ENCODE peak calls at places on chromosomes 1 and 21, in four cellular contexts. One of them, this sample, is unnamed. For H3K4me1, the result is how much of the 10 kb centered on the place peaks cover.

GRCh38 chr1:32925360-32926142 is 24.4 kb upstream of the TMEM54 start:
- DNase-seq in GM12878: no peak
- DNase-seq in HepG2: peak
- DNase-seq in K562: no peak
- DNase-seq in this sample: no peak

GRCh38 chr1:228430243-228430642 is 13.6 kb upstream of the TRIM17 start:
- DNase-seq in GM12878: no peak
- DNase-seq in HepG2: no peak
- DNase-seq in K562: no peak
- DNase-seq in this sample: no peak

GRCh38 chr1:215647738-215648137 is 80.6 kb downstream of the KCTD3 start:
- DNase-seq in GM12878: no peak
- DNase-seq in HepG2: no peak
- DNase-seq in K562: no peak
- DNase-seq in this sample: no peak

GRCh38 chr1:231869364-231869763 is 242.8 kb downstream of the DISC1 start:
- DNase-seq in GM12878: no peak
- DNase-seq in HepG2: no peak
- DNase-seq in K562: no peak
- DNase-seq in this sample: no peak

GRCh38 chr1:243513726-243514491 is 258.1 kb downstream of the SDCCAG8 start:
- DNase-seq in GM12878: no peak
- DNase-seq in HepG2: no peak
- DNase-seq in K562: no peak
- DNase-seq in this sample: no peak

GRCh38 chr1:6180215-6180577 is at the start of gene CHD5:
- DNase-seq in GM12878: no peak
- DNase-seq in HepG2: no peak
- DNase-seq in K562: no peak
- DNase-seq in this sample: no peak

GRCh38 chr1:31426249-31426922 is 13.4 kb downstream of the SERINC2 start:
- DNase-seq in GM12878: no peak
- DNase-seq in HepG2: no peak
- DNase-seq in K562: no peak
- DNase-seq in this sample: no peak

GRCh38 chr1:207458409-207458808 is 4.3 kb downstream of the CR2 start:
- DNase-seq in GM12878: no peak
- DNase-seq in HepG2: no peak
- DNase-seq in K562: no peak
- DNase-seq in this sample: no peak

GRCh38 chr1:240285541-240285940 is 193.9 kb downstream of the FMN2 start:
- DNase-seq in GM12878: no peak
- DNase-seq in HepG2: no peak
- DNase-seq in K562: no peak
- DNase-seq in this sample: no peak

GRCh38 chr1:52994658-52995057 is 67.4 kb upstream of the PODN start:
- DNase-seq in GM12878: no peak
- DNase-seq in HepG2: no peak
- DNase-seq in K562: no peak
- DNase-seq in this sample: no peak

GRCh38 chr1:117612517-117613248 is 6.8 kb downstream of the TENT5C start:
- DNase-seq in GM12878: no peak
- DNase-seq in HepG2: no peak
- DNase-seq in K562: peak
- DNase-seq in this sample: peak

GRCh38 chr1:48182441-48182840 is 40.1 kb upstream of the SLC5A9 start:
- DNase-seq in GM12878: peak
- DNase-seq in HepG2: no peak
- DNase-seq in K562: no peak
- DNase-seq in this sample: no peak

GRCh38 chr1:224375059-224375458 is 18.4 kb downstream of the CNIH4 start:
- DNase-seq in GM12878: no peak
- DNase-seq in HepG2: no peak
- DNase-seq in K562: no peak
- DNase-seq in this sample: no peak

GRCh38 chr1:159591981-159592380 is 4.4 kb downstream of the APCS start:
- DNase-seq in GM12878: no peak
- DNase-seq in HepG2: no peak
- DNase-seq in K562: no peak
- DNase-seq in this sample: no peak

GRCh38 chr21:42761776-42762335 is 108.4 kb downstream of the PDE9A start:
- DNase-seq in GM12878: no peak
- DNase-seq in HepG2: no peak
- DNase-seq in K562: no peak
- DNase-seq in this sample: no peak

GRCh38 chr1:220511785-220512184 is 16.2 kb upstream of the MARK1 start:
- DNase-seq in GM12878: no peak
- DNase-seq in HepG2: peak
- DNase-seq in K562: no peak
- DNase-seq in this sample: no peak

GRCh38 chr1:230159580-230159979 is 92.5 kb downstream of the GALNT2 start:
- DNase-seq in GM12878: no peak
- DNase-seq in HepG2: peak
- DNase-seq in K562: no peak
- DNase-seq in this sample: no peak

GRCh38 chr21:39802226-39802625 is 57.2 kb downstream of the IGSF5 start:
- DNase-seq in GM12878: no peak
- DNase-seq in HepG2: no peak
- DNase-seq in K562: no peak
- DNase-seq in this sample: no peak

GRCh38 chr1:208461680-208462079 is 217.5 kb upstream of the PLXNA2 start:
- DNase-seq in GM12878: no peak
- DNase-seq in HepG2: no peak
- DNase-seq in K562: peak
- DNase-seq in this sample: peak

GRCh38 chr1:113540328-113540727 is 150.0 kb downstream of the MAGI3 start:
- DNase-seq in GM12878: no peak
- DNase-seq in HepG2: peak
- DNase-seq in K562: no peak
- DNase-seq in this sample: no peak

GRCh38 chr1:104266612-104267011 is 516.9 kb downstream of the AMY1C start:
- DNase-seq in GM12878: no peak
- DNase-seq in HepG2: no peak
- DNase-seq in K562: no peak
- DNase-seq in this sample: no peak

GRCh38 chr1:41795205-41795762 is 123.4 kb downstream of the HIVEP3 start:
- DNase-seq in GM12878: no peak
- DNase-seq in HepG2: no peak
- DNase-seq in K562: no peak
- DNase-seq in this sample: no peak

GRCh38 chr1:84985365-84985764 is 11.5 kb downstream of the MCOLN2 start:
- DNase-seq in GM12878: no peak
- DNase-seq in HepG2: no peak
- DNase-seq in K562: no peak
- DNase-seq in this sample: no peak

GRCh38 chr1:38173157-38173831 is 126.7 kb upstream of the POU3F1 start:
- DNase-seq in GM12878: peak
- DNase-seq in HepG2: no peak
- DNase-seq in K562: no peak
- DNase-seq in this sample: no peak
- TF ChIP-seq ESRRA in GM12878: no peak
- TF ChIP-seq ESRRA in HepG2: no peak
- TF ChIP-seq ESRRA in K562: no peak
- TF ChIP-seq ESRRA in this sample: no peak

GRCh38 chr1:93666613-93667384 is 14.8 kb downstream of the BCAR3 start:
- DNase-seq in GM12878: no peak
- DNase-seq in HepG2: no peak
- DNase-seq in K562: no peak
- DNase-seq in this sample: no peak
- H3K4me1 ChIP-seq in GM12878: under half
- H3K4me1 ChIP-seq in HepG2: half or more
- H3K4me1 ChIP-seq in K562: under half
- H3K4me1 ChIP-seq in this sample: half or more

GRCh38 chr1:169144941-169145626 is 38.6 kb downstream of the ATP1B1 start:
- DNase-seq in GM12878: no peak
- DNase-seq in HepG2: peak
- DNase-seq in K562: peak
- DNase-seq in this sample: no peak

GRCh38 chr1:169143984-169144383 is 37.5 kb downstream of the ATP1B1 start:
- DNase-seq in GM12878: no peak
- DNase-seq in HepG2: no peak
- DNase-seq in K562: no peak
- DNase-seq in this sample: no peak

GRCh38 chr1:169148472-169149252 is 42.2 kb downstream of the ATP1B1 start:
- DNase-seq in GM12878: no peak
- DNase-seq in HepG2: peak
- DNase-seq in K562: no peak
- DNase-seq in this sample: peak

GRCh38 chr1:169149555-169150286 is 43.2 kb downstream of the ATP1B1 start:
- DNase-seq in GM12878: no peak
- DNase-seq in HepG2: no peak
- DNase-seq in K562: no peak
- DNase-seq in this sample: no peak

GRCh38 chr1:169146536-169147214 is 40.2 kb downstream of the ATP1B1 start:
- DNase-seq in GM12878: no peak
- DNase-seq in HepG2: peak
- DNase-seq in K562: no peak
- DNase-seq in this sample: peak
- TF ChIP-seq ESRRA in GM12878: no peak
- TF ChIP-seq ESRRA in HepG2: no peak
- TF ChIP-seq ESRRA in K562: no peak
- TF ChIP-seq ESRRA in this sample: no peak

DNA sequence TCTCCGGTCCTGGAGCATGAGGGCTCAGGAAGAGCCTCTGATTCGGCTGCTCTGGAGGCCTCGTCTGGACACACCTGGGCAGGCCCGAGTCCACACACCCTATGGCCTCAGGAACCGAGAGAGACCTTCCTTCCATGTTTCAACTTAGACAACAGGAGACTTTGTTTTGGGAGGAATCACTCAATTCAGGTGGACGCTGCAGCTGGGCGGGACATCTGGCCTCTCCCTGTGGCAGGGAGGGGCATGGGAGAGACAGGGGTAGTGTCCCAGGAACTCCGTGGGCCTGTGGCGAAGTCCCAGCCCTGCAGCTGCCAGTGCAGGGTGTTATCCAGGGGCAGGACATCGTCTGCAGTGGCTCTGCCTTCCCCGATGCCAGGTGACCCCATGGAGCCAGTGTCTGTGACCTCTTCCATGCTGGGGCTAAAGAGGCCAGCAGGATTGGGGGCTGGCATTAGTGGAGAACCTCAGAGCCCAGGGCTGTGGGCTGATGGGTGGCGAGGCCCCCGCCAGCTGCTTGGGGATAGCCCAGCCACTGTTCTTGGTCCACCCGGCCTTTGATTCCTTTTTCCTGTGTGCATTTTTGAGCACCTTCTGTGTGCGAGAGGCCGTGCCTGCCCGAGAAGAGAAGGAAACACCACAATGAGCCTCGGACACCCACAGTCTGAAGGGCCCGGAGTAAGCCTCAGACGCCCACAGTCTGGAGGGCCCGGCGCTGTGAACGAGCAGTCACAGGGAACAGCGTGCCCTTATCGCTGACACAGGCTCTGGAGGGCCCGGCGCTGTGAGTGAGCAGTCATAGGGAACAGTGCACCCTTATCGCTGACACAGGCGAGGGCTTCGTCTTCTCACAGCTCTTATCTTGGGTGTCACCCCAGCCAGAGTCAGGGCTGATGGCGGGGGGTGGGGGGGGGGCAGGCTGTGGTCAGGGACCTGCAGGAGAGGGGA is 6.2 kb downstream of the COL18A1 start:
- DNase-seq in GM12878: no peak
- DNase-seq in HepG2: no peak
- DNase-seq in K562: peak
- DNase-seq in this sample: no peak
- H3K4me1 ChIP-seq in GM12878: under half
- H3K4me1 ChIP-seq in HepG2: half or more
- H3K4me1 ChIP-seq in K562: half or more
- H3K4me1 ChIP-seq in this sample: under half

DNA sequence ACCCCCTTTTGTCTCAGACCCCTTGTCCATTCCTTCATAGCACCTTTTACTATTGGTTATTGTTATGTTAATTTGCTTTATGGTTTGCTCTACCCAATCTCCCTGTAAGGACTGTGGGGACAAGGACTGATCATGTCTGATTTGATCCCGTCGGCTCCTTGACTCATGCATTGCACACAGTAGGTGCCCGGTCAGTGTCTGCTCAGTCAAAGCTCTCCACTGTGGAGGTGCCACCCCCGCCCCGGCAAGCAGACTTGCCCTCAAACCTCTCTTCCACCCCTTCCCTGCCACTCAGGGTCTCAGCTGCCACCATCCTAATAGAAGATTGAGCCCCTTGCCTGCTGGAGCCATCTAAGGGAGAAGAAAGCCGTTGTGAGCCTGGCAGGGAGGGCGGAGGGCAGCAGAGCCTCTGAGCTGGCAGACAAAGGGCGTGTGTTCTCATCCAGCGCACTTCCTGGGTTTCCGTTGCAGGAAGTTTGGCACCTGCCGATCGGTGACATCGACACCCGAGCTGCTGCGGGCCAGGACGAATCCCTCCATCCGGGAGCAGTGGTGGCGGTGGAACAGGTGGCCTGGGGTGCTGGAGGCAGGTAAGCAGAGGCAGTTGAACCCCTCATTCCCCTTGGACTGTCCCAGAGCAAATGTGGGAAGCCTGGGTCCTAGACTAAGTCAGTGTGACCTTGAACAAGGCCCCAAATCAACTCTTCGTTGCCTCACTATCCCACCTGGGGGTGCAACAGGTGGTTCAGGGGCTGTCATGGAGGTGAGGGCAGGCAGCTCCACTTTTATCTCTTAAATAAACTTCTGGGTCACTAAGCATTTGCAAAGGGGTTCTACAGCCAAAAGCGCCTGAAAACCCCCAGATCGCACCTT is 2.2 kb upstream of the FBLIM1 start:
- DNase-seq in GM12878: no peak
- DNase-seq in HepG2: peak
- DNase-seq in K562: no peak
- DNase-seq in this sample: no peak
- TF ChIP-seq ESRRA in GM12878: no peak
- TF ChIP-seq ESRRA in HepG2: no peak
- TF ChIP-seq ESRRA in K562: no peak
- TF ChIP-seq ESRRA in this sample: no peak